ENCODE peak calls at places on chromosomes 2 and 18, in four cellular contexts. D, I, P and U are unnamed samples.

GRCh38 chr18:36128907-36129299 is 237 bp downstream of the SLC39A6 start:
- DNase-seq in I (no peak), P (no peak), D (no peak), U (no peak)

GRCh38 chr2:182852787-182853186 is 13.7 kb downstream of the FRZB start:
- DNase-seq in I (no peak), D (no peak), P (no peak), U (no peak)

GRCh38 chr2:46815121-46815802 is 100.3 kb downstream of the MCFD2 start:
- DNase-seq in I (no peak), D (no peak), P (no peak), U (no peak)

GRCh38 chr18:50092250-50092780 is 102.6 kb downstream of the MYO5B start:
- DNase-seq in P (no peak), I (no peak), D (no peak), U (no peak)

GRCh38 chr18:70421471-70421870 is 132.6 kb downstream of the SOCS6 start:
- DNase-seq in D (no peak), P (no peak), I (no peak), U (peak; percentile 64)

GRCh38 chr2:46776687-46777327 is 138.8 kb downstream of the MCFD2 start:
- DNase-seq in P (peak; percentile 77), I (peak; percentile 10), D (no peak), U (peak; percentile 56)

GRCh38 chr2:75320893-75321292 is 121.6 kb upstream of the TACR1 start:
- DNase-seq in P (no peak), I (no peak), D (no peak), U (no peak)

GRCh38 chr2:120984452-120985173 is 248.9 kb downstream of the GLI2 start:
- DNase-seq in I (no peak), D (no peak), P (no peak), U (no peak)

GRCh38 chr2:183001948-183002347 is 36.3 kb downstream of the NCKAP1 start:
- DNase-seq in P (no peak), I (no peak), D (no peak), U (no peak)

GRCh38 chr2:203585541-203585940 is 50.4 kb upstream of the RAPH1 start:
- DNase-seq in I (no peak), D (no peak), P (no peak), U (no peak)

GRCh38 chr2:43186679-43187374 is 39.6 kb downstream of the ZFP36L2 start:
- DNase-seq in I (no peak), P (no peak), D (no peak), U (no peak)

GRCh38 chr2:53874401-53874950 is 14.7 kb upstream of the GPR75 start:
- DNase-seq in I (no peak), P (no peak), D (no peak), U (no peak)

GRCh38 chr18:76847926-76848325 is 25.6 kb downstream of the ZNF236 start:
- DNase-seq in I (no peak), D (no peak), P (no peak), U (no peak)

GRCh38 chr18:59839931-59840685 is 59.7 kb upstream of the PMAIP1 start:
- DNase-seq in D (no peak), I (no peak), P (no peak), U (no peak)

GRCh38 chr18:24470022-24470618 is 9.7 kb downstream of the HRH4 start:
- DNase-seq in I (no peak), D (no peak), P (no peak), U (no peak)

GRCh38 chr2:36058953-36059352 is 296.6 kb upstream of the CRIM1 start:
- DNase-seq in D (no peak), P (no peak), I (no peak), U (no peak)

GRCh38 chr2:79428745-79429144 is 84.1 kb upstream of the CTNNA2 start:
- DNase-seq in P (no peak), D (no peak), I (no peak), U (no peak)

GRCh38 chr18:59446012-59446411 is 86.9 kb upstream of the LMAN1 start:
- DNase-seq in I (no peak), P (no peak), D (no peak), U (no peak)

GRCh38 chr18:39414009-39414700 is 1848.6 kb upstream of the CELF4 start:
- DNase-seq in P (no peak), I (no peak), D (no peak), U (no peak)

GRCh38 chr18:69109686-69110085 is 291.0 kb upstream of the DOK6 start:
- DNase-seq in I (no peak), D (no peak), P (no peak), U (no peak)

GRCh38 chr18:74982946-74983635 is 225.8 kb downstream of the PTGR3 start:
- DNase-seq in I (no peak), P (no peak), D (no peak), U (no peak)

GRCh38 chr2:149313512-149313972 is 16.8 kb upstream of the LYPD6 start:
- DNase-seq in P (peak; percentile 38), D (no peak), I (no peak), U (peak; percentile 61)

GRCh38 chr2:164523026-164523425 is 98.3 kb downstream of the GRB14 start:
- DNase-seq in D (no peak), P (no peak), I (no peak), U (peak; percentile 22)

GRCh38 chr18:56235773-56236115 is 402.6 kb downstream of the TXNL1 start:
- DNase-seq in D (no peak), P (no peak), I (no peak), U (no peak)